ENCODE peak calls at places on chromosomes 1 and 21, in nine cellular contexts. P is AG10803, C is MCF 10A, X is kidney epithelial cell, V is mucosa of descending colon, E is nephron progenitor cell, Q is heart right ventricle, U is IMR-90, M is fibroblast of the aortic adventitia. D is an unnamed sample.

GRCh38 chr1:121558514-121558913 is 373.7 kb downstream of the SRGAP2C start:
- DNase-seq in P (peak), C (peak), X (peak), V (peak), E (no peak), Q (peak), U (peak), M (peak), D (peak)

GRCh38 chr1:227437495-227438008 is 119.3 kb upstream of the CDC42BPA start:
- DNase-seq in P (peak), C (peak), X (no peak), V (no peak), E (no peak), Q (no peak), U (peak), M (peak), D (peak)

GRCh38 chr1:19866758-19867157 is 15.4 kb upstream of the OTUD3 start:
- DNase-seq in P (peak), C (no peak), X (no peak), V (no peak), E (no peak), Q (no peak), U (no peak), M (peak), D (peak)

GRCh38 chr1:206727981-206728380 is 42.6 kb upstream of the IL19 start:
- DNase-seq in P (no peak), C (no peak), X (no peak), V (no peak), E (no peak), Q (no peak), U (no peak), M (no peak), D (no peak)

GRCh38 chr1:211484738-211485479 is 7.1 kb downstream of the RD3 start:
- DNase-seq in P (no peak), C (no peak), X (no peak), V (no peak), E (no peak), Q (no peak), U (no peak), M (no peak), D (no peak)

GRCh38 chr1:178283409-178283808 is 189.5 kb downstream of the RASAL2 start:
- DNase-seq in P (peak), C (peak), X (no peak), V (no peak), E (peak), Q (no peak), U (peak), M (no peak), D (peak)

GRCh38 chr21:45142469-45142868 is 68.1 kb downstream of the ADARB1 start:
- DNase-seq in P (peak), C (peak), X (no peak), V (no peak), E (no peak), Q (no peak), U (peak), M (peak), D (peak)

GRCh38 chr1:88013485-88013884 is 670.6 kb upstream of the PKN2 start:
- DNase-seq in P (no peak), C (peak), X (no peak), V (no peak), E (no peak), Q (no peak), U (no peak), M (no peak), D (no peak)

GRCh38 chr1:71089536-71090270 is 8.9 kb upstream of the ZRANB2 start:
- DNase-seq in P (peak), C (peak), X (no peak), V (peak), E (no peak), Q (no peak), U (peak), M (peak), D (peak)

GRCh38 chr1:115377411-115377810 is 39.4 kb upstream of the NGF start:
- DNase-seq in P (peak), C (peak), X (no peak), V (no peak), E (no peak), Q (no peak), U (peak), M (peak), D (no peak)

GRCh38 chr21:45470087-45470515 is 65.1 kb downstream of the COL18A1 start:
- DNase-seq in P (peak), C (no peak), X (no peak), V (no peak), E (no peak), Q (no peak), U (peak), M (peak), D (no peak)

GRCh38 chr1:198167436-198167934 is 10.7 kb downstream of the NEK7 start:
- DNase-seq in P (no peak), C (peak), X (no peak), V (no peak), E (no peak), Q (peak), U (peak), M (no peak), D (peak)

GRCh38 chr1:198934901-198935301 is 296.1 kb downstream of the PTPRC start:
- DNase-seq in P (peak), C (no peak), X (no peak), V (peak), E (no peak), Q (no peak), U (peak), M (no peak), D (peak)

GRCh38 chr1:24964811-24965570 is 34.9 kb upstream of the RUNX3 start:
- DNase-seq in P (peak), C (no peak), X (no peak), V (peak), E (no peak), Q (no peak), U (peak), M (no peak), D (peak)

GRCh38 chr1:180588121-180588520 is 29.4 kb downstream of the OVAAL start:
- DNase-seq in P (no peak), C (no peak), X (no peak), V (no peak), E (no peak), Q (no peak), U (no peak), M (no peak), D (no peak)

GRCh38 chr1:221672160-221672762 is 69.6 kb downstream of the DUSP10 start:
- DNase-seq in P (no peak), C (peak), X (no peak), V (no peak), E (no peak), Q (no peak), U (peak), M (peak), D (peak)

GRCh38 chr1:100422065-100422464 is 69.8 kb downstream of the CDC14A start:
- DNase-seq in P (no peak), C (no peak), X (no peak), V (no peak), E (no peak), Q (no peak), U (no peak), M (no peak), D (no peak)

GRCh38 chr1:100921110-100921706 is 25.3 kb downstream of the SLC30A7 start:
- DNase-seq in P (peak), C (peak), X (no peak), V (peak), E (peak), Q (peak), U (peak), M (peak), D (peak)

GRCh38 chr1:20616468-20617156 is 16.6 kb upstream of the PINK1 start:
- DNase-seq in P (peak), C (no peak), X (no peak), V (no peak), E (no peak), Q (no peak), U (peak), M (peak), D (no peak)

GRCh38 chr1:153470707-153471106 is 10.3 kb upstream of the S100A7 start:
- DNase-seq in P (no peak), C (no peak), X (no peak), V (no peak), E (no peak), Q (no peak), U (no peak), M (peak), D (no peak)

GRCh38 chr1:35031103-35031452 is 667 bp downstream of the ZMYM6 start:
- DNase-seq in P (peak), C (peak), X (no peak), V (peak), E (peak), Q (peak), U (peak), M (peak), D (peak)

GRCh38 chr1:232084584-232085223 is 458.1 kb downstream of the DISC1 start:
- DNase-seq in P (no peak), C (peak), X (peak), V (peak), E (peak), Q (no peak), U (peak), M (peak), D (peak)

DNA sequence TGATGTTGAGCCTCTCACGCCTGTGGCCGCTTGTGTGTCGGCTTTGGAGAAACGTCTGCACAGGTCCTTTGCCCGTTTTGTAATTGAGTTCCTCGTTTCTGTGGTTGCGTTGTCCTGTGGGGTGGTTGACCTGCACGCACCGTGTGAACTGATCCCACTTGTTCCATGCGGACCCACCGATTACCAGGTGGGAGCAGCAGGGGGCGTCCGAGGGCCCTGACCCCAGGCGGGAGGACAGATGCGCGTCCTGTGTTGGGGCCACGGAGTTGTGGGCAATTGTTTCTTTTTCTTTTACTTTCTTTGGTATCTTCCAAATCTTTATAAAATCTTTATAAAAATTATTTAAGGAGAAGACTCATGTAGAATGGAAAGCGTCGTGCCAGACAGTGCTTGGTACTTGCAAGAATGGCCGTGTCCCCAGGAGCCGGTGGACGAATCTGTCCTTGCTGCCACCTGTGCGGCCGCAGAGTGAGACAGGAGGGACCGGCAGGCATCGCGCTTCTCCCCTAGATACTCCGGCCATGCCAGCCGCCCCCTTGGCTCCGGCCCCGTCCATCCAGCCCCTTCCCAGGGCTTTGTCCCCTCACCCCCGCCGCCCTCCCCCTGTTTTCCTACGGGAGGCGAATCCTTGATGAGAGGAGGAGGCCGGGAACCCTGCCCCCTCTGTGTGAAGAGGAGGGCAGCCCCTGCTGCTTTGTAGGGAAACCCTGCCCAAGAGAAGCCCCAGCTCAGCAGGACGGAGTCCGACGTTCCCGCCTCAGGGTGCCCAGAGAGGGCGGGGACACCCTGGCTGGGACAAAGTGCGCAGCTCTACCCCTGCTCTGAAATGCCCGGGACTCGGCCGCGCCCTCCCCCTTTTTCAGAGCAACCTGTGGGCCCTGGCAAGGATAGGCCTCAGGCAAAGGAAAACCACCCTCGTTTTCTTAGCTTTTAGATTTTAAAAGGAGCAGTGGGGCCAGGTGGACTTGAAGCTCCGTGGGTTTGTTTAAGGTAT is 41.7 kb downstream of the PRKCZ start:
- DNase-seq in P (peak), C (no peak), X (no peak), V (peak), E (peak), Q (no peak), U (no peak), M (peak), D (peak)
- TF ChIP-seq CTCF in P (peak), C (no peak), X (peak), V (peak), E (peak), Q (peak), U (peak), M (peak), D (peak)

GRCh38 chr1:164534863-164535590 is 24.0 kb upstream of the PBX1 start:
- DNase-seq in P (no peak), C (no peak), X (no peak), V (no peak), E (no peak), Q (no peak), U (no peak), M (no peak), D (no peak)
- TF ChIP-seq CTCF in P (no peak), C (no peak), X (no peak), V (no peak), E (no peak), Q (peak), U (no peak), M (no peak), D (no peak)

GRCh38 chr1:58803858-58804257 is 20.0 kb upstream of the JUN start:
- DNase-seq in P (no peak), C (no peak), X (no peak), V (peak), E (no peak), Q (no peak), U (no peak), M (no peak), D (no peak)

GRCh38 chr1:58804853-58805252 is 21.0 kb upstream of the JUN start:
- DNase-seq in P (no peak), C (no peak), X (no peak), V (no peak), E (no peak), Q (no peak), U (no peak), M (no peak), D (no peak)

GRCh38 chr1:58805716-58806571 is 22.1 kb upstream of the JUN start:
- DNase-seq in P (no peak), C (no peak), X (no peak), V (peak), E (no peak), Q (no peak), U (no peak), M (no peak), D (no peak)

GRCh38 chr1:58799650-58800049 is 15.8 kb upstream of the JUN start:
- DNase-seq in P (no peak), C (no peak), X (no peak), V (no peak), E (no peak), Q (no peak), U (no peak), M (no peak), D (no peak)

GRCh38 chr1:58802640-58803476 is 19.0 kb upstream of the JUN start:
- DNase-seq in P (no peak), C (no peak), X (no peak), V (no peak), E (no peak), Q (no peak), U (no peak), M (no peak), D (no peak)
- TF ChIP-seq CTCF in P (no peak), C (no peak), X (no peak), V (no peak), E (no peak), Q (no peak), U (no peak), M (no peak), D (no peak)

DNA sequence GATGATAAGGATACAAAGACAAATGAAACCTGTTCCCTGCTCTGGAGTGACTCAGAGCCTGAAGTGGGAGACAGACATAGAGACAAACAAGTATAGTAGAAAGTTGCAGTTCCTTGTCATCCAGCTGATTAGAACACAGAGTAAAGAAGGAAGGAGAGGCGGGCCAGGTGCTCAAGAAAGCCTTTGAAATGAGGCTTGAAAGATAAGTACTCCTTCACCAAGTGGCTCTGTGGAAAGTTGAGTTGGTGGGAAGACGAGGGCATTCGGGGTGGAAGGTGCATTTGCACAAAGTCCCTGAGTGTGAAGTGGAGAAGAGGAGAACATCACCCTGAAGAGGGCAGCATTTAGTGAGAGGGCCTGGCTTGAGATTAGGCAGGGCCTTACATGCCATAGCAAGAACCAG is 17.0 kb downstream of the MARK1 start:
- DNase-seq in P (peak), C (peak), X (no peak), V (peak), E (no peak), Q (no peak), U (peak), M (peak), D (no peak)
- TF ChIP-seq CTCF in P (peak), C (peak), X (peak), V (no peak), E (no peak), Q (no peak), U (no peak), M (peak), D (peak)